ENCODE peak calls at places on chromosomes 3 and 15, in eight cellular contexts. One of them, this sample, is unnamed.

GRCh38 chr15:33392453-33392852 is 81.7 kb downstream of the RYR3 start:
- DNase-seq in osteocyte: no peak
- DNase-seq in AG10803: no peak
- DNase-seq in WERI-Rb-1: no peak
- DNase-seq in sigmoid colon: no peak
- DNase-seq in H1: no peak
- DNase-seq in neural crest cell: no peak
- DNase-seq in left lung: no peak
- DNase-seq in this sample: no peak

GRCh38 chr3:144244662-144245061 is 273.0 kb downstream of the DIPK2A start:
- DNase-seq in osteocyte: no peak
- DNase-seq in AG10803: no peak
- DNase-seq in WERI-Rb-1: no peak
- DNase-seq in sigmoid colon: no peak
- DNase-seq in H1: no peak
- DNase-seq in neural crest cell: no peak
- DNase-seq in left lung: no peak
- DNase-seq in this sample: no peak

GRCh38 chr3:141338881-141339280 is 29.4 kb upstream of the ZBTB38 start:
- DNase-seq in osteocyte: no peak
- DNase-seq in AG10803: no peak
- DNase-seq in WERI-Rb-1: no peak
- DNase-seq in sigmoid colon: no peak
- DNase-seq in H1: no peak
- DNase-seq in neural crest cell: no peak
- DNase-seq in left lung: no peak
- DNase-seq in this sample: no peak

GRCh38 chr3:53044371-53045106 is 1.3 kb downstream of the SFMBT1 start:
- DNase-seq in osteocyte: no peak
- DNase-seq in AG10803: peak; percentile 42
- DNase-seq in WERI-Rb-1: peak; percentile 23
- DNase-seq in sigmoid colon: peak; percentile 71
- DNase-seq in H1: peak; percentile 65
- DNase-seq in neural crest cell: peak; percentile 37
- DNase-seq in left lung: peak; percentile 39
- DNase-seq in this sample: no peak

GRCh38 chr3:142929109-142929508 is 34.4 kb downstream of the PAQR9 start:
- DNase-seq in osteocyte: no peak
- DNase-seq in AG10803: peak; percentile 56
- DNase-seq in WERI-Rb-1: peak; percentile 67
- DNase-seq in sigmoid colon: no peak
- DNase-seq in H1: peak; percentile 70
- DNase-seq in neural crest cell: no peak
- DNase-seq in left lung: peak; percentile 38
- DNase-seq in this sample: no peak

GRCh38 chr15:65832549-65833364 is 36.5 kb upstream of the RAB11A start:
- DNase-seq in osteocyte: peak; percentile 98
- DNase-seq in AG10803: peak; percentile 90
- DNase-seq in WERI-Rb-1: no peak
- DNase-seq in sigmoid colon: peak; percentile 95
- DNase-seq in H1: peak; percentile 78
- DNase-seq in neural crest cell: no peak
- DNase-seq in left lung: peak; percentile 84
- DNase-seq in this sample: no peak

GRCh38 chr15:66723826-66724731 is 22.0 kb downstream of the SMAD6 start:
- DNase-seq in osteocyte: no peak
- DNase-seq in AG10803: peak; percentile 57
- DNase-seq in WERI-Rb-1: no peak
- DNase-seq in sigmoid colon: no peak
- DNase-seq in H1: no peak
- DNase-seq in neural crest cell: no peak
- DNase-seq in left lung: no peak
- DNase-seq in this sample: no peak

GRCh38 chr15:48472756-48473155 is 141.5 kb downstream of the DUT start:
- DNase-seq in osteocyte: no peak
- DNase-seq in AG10803: peak; percentile 56
- DNase-seq in WERI-Rb-1: no peak
- DNase-seq in sigmoid colon: no peak
- DNase-seq in H1: no peak
- DNase-seq in neural crest cell: no peak
- DNase-seq in left lung: no peak
- DNase-seq in this sample: no peak

GRCh38 chr15:78752492-78753358 is 58.5 kb downstream of the ADAMTS7 start:
- DNase-seq in osteocyte: no peak
- DNase-seq in AG10803: no peak
- DNase-seq in WERI-Rb-1: no peak
- DNase-seq in sigmoid colon: peak; percentile 52
- DNase-seq in H1: no peak
- DNase-seq in neural crest cell: no peak
- DNase-seq in left lung: peak; percentile 25
- DNase-seq in this sample: no peak

GRCh38 chr3:12679468-12679867 is 15.6 kb upstream of the RAF1 start:
- DNase-seq in osteocyte: no peak
- DNase-seq in AG10803: peak; percentile 83
- DNase-seq in WERI-Rb-1: no peak
- DNase-seq in sigmoid colon: no peak
- DNase-seq in H1: no peak
- DNase-seq in neural crest cell: no peak
- DNase-seq in left lung: no peak
- DNase-seq in this sample: no peak

GRCh38 chr15:96428742-96429141 is 98.2 kb downstream of the NR2F2 start:
- DNase-seq in osteocyte: no peak
- DNase-seq in AG10803: peak; percentile 95
- DNase-seq in WERI-Rb-1: no peak
- DNase-seq in sigmoid colon: no peak
- DNase-seq in H1: no peak
- DNase-seq in neural crest cell: no peak
- DNase-seq in left lung: no peak
- DNase-seq in this sample: no peak

GRCh38 chr3:60841355-60841754 is 409.9 kb downstream of the FHIT start:
- DNase-seq in osteocyte: no peak
- DNase-seq in AG10803: peak; percentile 11
- DNase-seq in WERI-Rb-1: no peak
- DNase-seq in sigmoid colon: no peak
- DNase-seq in H1: no peak
- DNase-seq in neural crest cell: no peak
- DNase-seq in left lung: no peak
- DNase-seq in this sample: no peak

GRCh38 chr15:76972420-76973361 is 22.2 kb upstream of the PSTPIP1 start:
- DNase-seq in osteocyte: peak; percentile 75
- DNase-seq in AG10803: no peak
- DNase-seq in WERI-Rb-1: no peak
- DNase-seq in sigmoid colon: no peak
- DNase-seq in H1: peak; percentile 58
- DNase-seq in neural crest cell: no peak
- DNase-seq in left lung: no peak
- DNase-seq in this sample: no peak

GRCh38 chr3:71517206-71517855 is 66.2 kb downstream of the FOXP1 start:
- DNase-seq in osteocyte: no peak
- DNase-seq in AG10803: no peak
- DNase-seq in WERI-Rb-1: no peak
- DNase-seq in sigmoid colon: no peak
- DNase-seq in H1: no peak
- DNase-seq in neural crest cell: no peak
- DNase-seq in left lung: no peak
- DNase-seq in this sample: no peak

GRCh38 chr15:88776646-88777045 is 26.6 kb upstream of the ACAN start:
- DNase-seq in osteocyte: no peak
- DNase-seq in AG10803: no peak
- DNase-seq in WERI-Rb-1: no peak
- DNase-seq in sigmoid colon: no peak
- DNase-seq in H1: no peak
- DNase-seq in neural crest cell: no peak
- DNase-seq in left lung: no peak
- DNase-seq in this sample: no peak

GRCh38 chr15:79028411-79028964 is 62.1 kb downstream of the RASGRF1 start:
- DNase-seq in osteocyte: no peak
- DNase-seq in AG10803: peak; percentile 6
- DNase-seq in WERI-Rb-1: peak; percentile 60
- DNase-seq in sigmoid colon: no peak
- DNase-seq in H1: peak; percentile 90
- DNase-seq in neural crest cell: peak; percentile 73
- DNase-seq in left lung: no peak
- DNase-seq in this sample: no peak

GRCh38 chr15:63763476-63764123 is 70.1 kb downstream of the HERC1 start:
- DNase-seq in osteocyte: no peak
- DNase-seq in AG10803: peak; percentile 69
- DNase-seq in WERI-Rb-1: no peak
- DNase-seq in sigmoid colon: no peak
- DNase-seq in H1: no peak
- DNase-seq in neural crest cell: no peak
- DNase-seq in left lung: no peak
- DNase-seq in this sample: no peak

GRCh38 chr3:43022111-43022510 is 43.0 kb downstream of the GASK1A start:
- DNase-seq in osteocyte: no peak
- DNase-seq in AG10803: no peak
- DNase-seq in WERI-Rb-1: no peak
- DNase-seq in sigmoid colon: peak; percentile 52
- DNase-seq in H1: no peak
- DNase-seq in neural crest cell: no peak
- DNase-seq in left lung: no peak
- DNase-seq in this sample: no peak

GRCh38 chr3:55588120-55588765 is 101.1 kb upstream of the WNT5A start:
- DNase-seq in osteocyte: no peak
- DNase-seq in AG10803: no peak
- DNase-seq in WERI-Rb-1: no peak
- DNase-seq in sigmoid colon: no peak
- DNase-seq in H1: no peak
- DNase-seq in neural crest cell: no peak
- DNase-seq in left lung: no peak
- DNase-seq in this sample: no peak

GRCh38 chr3:47612178-47612577 is 33.5 kb upstream of the CSPG5 start:
- DNase-seq in osteocyte: no peak
- DNase-seq in AG10803: peak; percentile 75
- DNase-seq in WERI-Rb-1: no peak
- DNase-seq in sigmoid colon: no peak
- DNase-seq in H1: no peak
- DNase-seq in neural crest cell: no peak
- DNase-seq in left lung: no peak
- DNase-seq in this sample: no peak

GRCh38 chr15:34588046-34588674 is 4.7 kb upstream of the GOLGA8B start:
- DNase-seq in osteocyte: no peak
- DNase-seq in AG10803: peak; percentile 85
- DNase-seq in WERI-Rb-1: peak; percentile 87
- DNase-seq in sigmoid colon: peak; percentile 84
- DNase-seq in H1: peak; percentile 69
- DNase-seq in neural crest cell: peak; percentile 51
- DNase-seq in left lung: peak; percentile 53
- DNase-seq in this sample: no peak

GRCh38 chr3:8639585-8639984 is 5.0 kb downstream of the SSUH2 start:
- DNase-seq in osteocyte: no peak
- DNase-seq in AG10803: no peak
- DNase-seq in WERI-Rb-1: no peak
- DNase-seq in sigmoid colon: no peak
- DNase-seq in H1: no peak
- DNase-seq in neural crest cell: no peak
- DNase-seq in left lung: no peak
- DNase-seq in this sample: no peak

GRCh38 chr3:8632402-8633237 is 12.0 kb downstream of the SSUH2 start:
- DNase-seq in osteocyte: no peak
- DNase-seq in AG10803: peak; percentile 2
- DNase-seq in WERI-Rb-1: no peak
- DNase-seq in sigmoid colon: no peak
- DNase-seq in H1: no peak
- DNase-seq in neural crest cell: no peak
- DNase-seq in left lung: no peak
- DNase-seq in this sample: no peak

GRCh38 chr3:8638994-8639393 is 5.6 kb downstream of the SSUH2 start:
- DNase-seq in osteocyte: no peak
- DNase-seq in AG10803: no peak
- DNase-seq in WERI-Rb-1: no peak
- DNase-seq in sigmoid colon: no peak
- DNase-seq in H1: no peak
- DNase-seq in neural crest cell: peak; percentile 45
- DNase-seq in left lung: no peak
- DNase-seq in this sample: no peak

GRCh38 chr3:8637348-8637747 is 7.2 kb downstream of the SSUH2 start:
- DNase-seq in osteocyte: no peak
- DNase-seq in AG10803: no peak
- DNase-seq in WERI-Rb-1: peak; percentile 31
- DNase-seq in sigmoid colon: peak; percentile 4
- DNase-seq in H1: no peak
- DNase-seq in neural crest cell: no peak
- DNase-seq in left lung: no peak
- DNase-seq in this sample: no peak

GRCh38 chr3:8635625-8636024 is 9.0 kb downstream of the SSUH2 start:
- DNase-seq in osteocyte: no peak
- DNase-seq in AG10803: no peak
- DNase-seq in WERI-Rb-1: no peak
- DNase-seq in sigmoid colon: no peak
- DNase-seq in H1: no peak
- DNase-seq in neural crest cell: no peak
- DNase-seq in left lung: no peak
- DNase-seq in this sample: no peak
- TF ChIP-seq CTCF in osteocyte: no peak
- TF ChIP-seq CTCF in AG10803: no peak
- TF ChIP-seq CTCF in WERI-Rb-1: peak; percentile 50
- TF ChIP-seq CTCF in sigmoid colon: no peak
- TF ChIP-seq CTCF in H1: peak; percentile 41
- TF ChIP-seq CTCF in neural crest cell: no peak
- TF ChIP-seq CTCF in left lung: no peak
- TF ChIP-seq CTCF in this sample: no peak

GRCh38 chr3:109532257-109533216 is 195.2 kb upstream of the DPPA4 start:
- DNase-seq in osteocyte: no peak
- DNase-seq in AG10803: peak; percentile 64
- DNase-seq in WERI-Rb-1: peak; percentile 78
- DNase-seq in sigmoid colon: no peak
- DNase-seq in H1: peak; percentile 71
- DNase-seq in neural crest cell: peak; percentile 28
- DNase-seq in left lung: peak; percentile 53
- DNase-seq in this sample: no peak
- TF ChIP-seq CTCF in osteocyte: peak; percentile 71
- TF ChIP-seq CTCF in AG10803: peak; percentile 29
- TF ChIP-seq CTCF in WERI-Rb-1: peak; percentile 72
- TF ChIP-seq CTCF in sigmoid colon: no peak
- TF ChIP-seq CTCF in H1: peak; percentile 79
- TF ChIP-seq CTCF in neural crest cell: peak; percentile 65
- TF ChIP-seq CTCF in left lung: no peak
- TF ChIP-seq CTCF in this sample: peak; percentile 32

GRCh38 chr15:91873133-91873526 is 19.6 kb downstream of the SLCO3A1 start:
- DNase-seq in osteocyte: no peak
- DNase-seq in AG10803: no peak
- DNase-seq in WERI-Rb-1: no peak
- DNase-seq in sigmoid colon: no peak
- DNase-seq in H1: no peak
- DNase-seq in neural crest cell: no peak
- DNase-seq in left lung: no peak
- DNase-seq in this sample: no peak
- TF ChIP-seq CTCF in osteocyte: no peak
- TF ChIP-seq CTCF in AG10803: no peak
- TF ChIP-seq CTCF in WERI-Rb-1: no peak
- TF ChIP-seq CTCF in sigmoid colon: no peak
- TF ChIP-seq CTCF in H1: no peak
- TF ChIP-seq CTCF in neural crest cell: no peak
- TF ChIP-seq CTCF in left lung: no peak
- TF ChIP-seq CTCF in this sample: no peak

DNA sequence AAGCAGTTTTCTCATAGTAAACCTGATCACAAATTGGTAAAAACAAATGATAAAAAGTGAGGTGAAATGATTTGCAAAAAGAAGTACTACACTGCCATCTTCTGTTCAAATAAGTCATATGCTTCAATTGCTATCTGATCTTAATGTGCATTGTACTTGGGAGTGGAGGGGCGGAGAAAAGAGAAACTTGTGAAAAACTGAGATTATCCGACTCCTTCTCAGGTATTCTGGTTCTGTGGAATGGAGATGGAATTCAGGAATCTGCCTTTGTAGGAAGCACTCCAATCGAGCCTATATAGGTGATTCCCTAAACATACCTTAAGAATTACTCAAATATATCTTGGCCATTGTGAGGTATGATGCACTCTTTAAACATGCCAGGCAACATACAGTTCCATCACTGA is 180.6 kb downstream of the CHL1 start:
- DNase-seq in osteocyte: no peak
- DNase-seq in AG10803: peak; percentile 13
- DNase-seq in WERI-Rb-1: no peak
- DNase-seq in sigmoid colon: no peak
- DNase-seq in H1: no peak
- DNase-seq in neural crest cell: no peak
- DNase-seq in left lung: no peak
- DNase-seq in this sample: no peak
- TF ChIP-seq CTCF in osteocyte: peak; percentile 52
- TF ChIP-seq CTCF in AG10803: peak; percentile 37
- TF ChIP-seq CTCF in WERI-Rb-1: peak; percentile 34
- TF ChIP-seq CTCF in sigmoid colon: peak; percentile 35
- TF ChIP-seq CTCF in H1: peak; percentile 46
- TF ChIP-seq CTCF in neural crest cell: peak; percentile 73
- TF ChIP-seq CTCF in left lung: peak; percentile 19
- TF ChIP-seq CTCF in this sample: peak; percentile 62

This sample was measured in D721Med.